ENCODE peak calls at places on chromosomes 16 and 17, in five cellular contexts. J is HCT116, M is K562, S is prostate gland, A is stomach. Z is an unnamed sample.

GRCh38 chr17:34892864-34893263 is 68.4 kb downstream of the CCT6B start:
- DNase-seq in S (no peak), J (peak; percentile 3), M (peak; percentile 57), A (no peak), Z (no peak)

GRCh38 chr17:62670202-62670821 is 42.8 kb downstream of the MRC2 start:
- DNase-seq in A (no peak), S (peak; percentile 82), J (no peak), M (no peak), Z (no peak)

GRCh38 chr17:8474826-8475225 is 39.1 kb downstream of the NDEL1 start:
- DNase-seq in A (no peak), J (no peak), M (no peak), S (no peak), Z (no peak)

GRCh38 chr17:44848961-44849489 is 1.3 kb downstream of the HIGD1B start:
- DNase-seq in M (no peak), A (no peak), S (no peak), J (no peak), Z (no peak)

GRCh38 chr17:74474043-74474792 is 7.8 kb downstream of the CD300A start:
- DNase-seq in J (no peak), A (no peak), M (no peak), S (no peak), Z (no peak)

GRCh38 chr17:58367462-58367861 is 15.5 kb upstream of the SUPT4H1 start:
- DNase-seq in S (no peak), J (no peak), M (peak; percentile 71), A (peak; percentile 60), Z (no peak)

GRCh38 chr17:1047177-1047885 is 50.4 kb downstream of the TIMM22 start:
- DNase-seq in M (no peak), J (no peak), A (no peak), S (no peak), Z (no peak)

GRCh38 chr16:85092851-85093250 is 19.4 kb downstream of the CIBAR2 start:
- DNase-seq in S (no peak), A (no peak), M (no peak), J (no peak), Z (no peak)

GRCh38 chr16:24075929-24076716 is 180.0 kb upstream of the CACNG3 start:
- DNase-seq in S (no peak), A (no peak), J (peak; percentile 10), M (peak; percentile 75), Z (no peak)

GRCh38 chr17:63929860-63930766 is 2.0 kb downstream of the CD79B start:
- DNase-seq in A (no peak), S (peak; percentile 33), M (no peak), J (no peak), Z (no peak)

GRCh38 chr16:6841392-6841791 is 491.3 kb upstream of the RBFOX1 start:
- DNase-seq in S (no peak), M (no peak), J (no peak), A (no peak), Z (peak; percentile 42)

GRCh38 chr17:65121916-65122821 is 15.0 kb upstream of the RGS9 start:
- DNase-seq in A (no peak), M (no peak), J (no peak), S (no peak), Z (no peak)

GRCh38 chr17:38632334-38632733 is 26.6 kb upstream of the SRCIN1 start:
- DNase-seq in S (no peak), M (no peak), A (no peak), J (no peak), Z (no peak)

GRCh38 chr17:55770220-55770870 is 19.5 kb downstream of the PCTP start:
- DNase-seq in S (no peak), M (peak; percentile 59), J (peak; percentile 43), A (no peak), Z (no peak)

GRCh38 chr16:30660424-30661251 is 2.4 kb downstream of the FBRS start:
- DNase-seq in M (no peak), A (no peak), J (no peak), S (no peak), Z (no peak)

GRCh38 chr17:67202503-67202902 is 42.5 kb downstream of the HELZ start:
- DNase-seq in J (no peak), A (no peak), M (no peak), S (no peak), Z (no peak)

GRCh38 chr17:80356231-80356856 is 58.6 kb upstream of the ENDOV start:
- DNase-seq in S (no peak), A (no peak), J (no peak), M (no peak), Z (no peak)
- TF ChIP-seq POLR2AphosphoS5 in S (no peak), A (no peak), J (no peak), M (no peak), Z (no peak)

GRCh38 chr17:76986318-76986717 is 118.1 kb downstream of the MGAT5B start:
- DNase-seq in A (no peak), J (no peak), S (no peak), M (no peak), Z (no peak)

GRCh38 chr17:76982408-76983074 is 114.3 kb downstream of the MGAT5B start:
- DNase-seq in S (no peak), M (no peak), A (no peak), J (no peak), Z (no peak)

GRCh38 chr17:76983075-76983411 is 114.8 kb downstream of the MGAT5B start:
- DNase-seq in M (no peak), J (no peak), S (no peak), A (no peak), Z (no peak)

GRCh38 chr17:76983431-76983830 is 115.2 kb downstream of the MGAT5B start:
- DNase-seq in A (no peak), M (no peak), S (no peak), J (no peak), Z (no peak)

GRCh38 chr17:76981545-76982295 is 113.5 kb downstream of the MGAT5B start:
- DNase-seq in J (no peak), M (no peak), S (no peak), A (no peak), Z (no peak)
- TF ChIP-seq POLR2AphosphoS5 in J (no peak), M (no peak), S (no peak), A (no peak), Z (no peak)

DNA sequence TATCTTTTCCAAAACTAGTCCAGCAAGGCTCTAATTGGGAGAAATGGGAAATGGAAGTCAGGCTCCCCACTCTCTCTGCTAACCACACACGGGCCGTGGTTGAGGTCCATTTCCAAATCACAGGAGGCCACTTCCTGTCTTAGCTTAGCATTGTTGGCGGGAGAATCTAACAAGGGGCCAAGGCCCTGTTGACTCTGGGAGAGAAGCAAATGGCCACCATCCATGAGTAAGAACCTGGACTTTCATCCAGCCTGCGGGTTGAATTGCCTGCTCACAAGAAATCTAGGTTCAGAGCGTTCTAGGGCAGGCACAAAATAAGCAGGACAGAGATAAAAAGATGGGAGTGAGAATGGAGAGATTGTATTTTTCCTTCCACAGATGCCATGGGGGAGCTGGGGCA is 5.7 kb downstream of the FAM20A start:
- DNase-seq in J (no peak), M (no peak), A (no peak), S (no peak), Z (peak; percentile 83)
- TF ChIP-seq POLR2AphosphoS5 in J (no peak), M (no peak), A (no peak), S (no peak), Z (no peak)

GRCh38 chr17:68794636-68795503 is 160.3 kb downstream of the ABCA8 start:
- DNase-seq in A (no peak), M (peak; percentile 7), J (no peak), S (no peak), Z (no peak)

GRCh38 chr17:68792873-68793272 is 162.3 kb downstream of the ABCA8 start:
- DNase-seq in A (no peak), J (no peak), S (no peak), M (no peak), Z (no peak)

GRCh38 chr17:68790481-68790880 is 164.7 kb downstream of the ABCA8 start:
- DNase-seq in A (no peak), S (no peak), M (no peak), J (no peak), Z (no peak)

GRCh38 chr17:68790931-68791330 is 164.3 kb downstream of the ABCA8 start:
- DNase-seq in A (no peak), J (no peak), M (no peak), S (no peak), Z (no peak)

GRCh38 chr17:68792042-68792685 is 163.0 kb downstream of the ABCA8 start:
- DNase-seq in S (no peak), M (no peak), A (no peak), J (no peak), Z (no peak)
- TF ChIP-seq POLR2AphosphoS5 in S (no peak), M (no peak), A (no peak), J (no peak), Z (peak; percentile 27)

GRCh38 chr16:525123-525519 is 2.4 kb upstream of the CAPN15 start:
- DNase-seq in S (no peak), A (no peak), J (no peak), M (no peak), Z (no peak)
- TF ChIP-seq POLR2AphosphoS5 in S (no peak), A (no peak), J (no peak), M (no peak), Z (no peak)

GRCh38 chr17:17807440-17807839 is 29.3 kb downstream of the SREBF1 start:
- DNase-seq in J (no peak), S (no peak), A (no peak), M (no peak), Z (no peak)

GRCh38 chr17:17808706-17809432 is 27.9 kb downstream of the SREBF1 start:
- DNase-seq in M (no peak), S (no peak), A (no peak), J (no peak), Z (no peak)

GRCh38 chr17:17810374-17811248 is 26.2 kb downstream of the SREBF1 start:
- DNase-seq in J (no peak), S (no peak), A (no peak), M (no peak), Z (no peak)

GRCh38 chr17:17811381-17812210 is 25.2 kb downstream of the SREBF1 start:
- DNase-seq in S (no peak), A (no peak), M (no peak), J (no peak), Z (no peak)

DNA sequence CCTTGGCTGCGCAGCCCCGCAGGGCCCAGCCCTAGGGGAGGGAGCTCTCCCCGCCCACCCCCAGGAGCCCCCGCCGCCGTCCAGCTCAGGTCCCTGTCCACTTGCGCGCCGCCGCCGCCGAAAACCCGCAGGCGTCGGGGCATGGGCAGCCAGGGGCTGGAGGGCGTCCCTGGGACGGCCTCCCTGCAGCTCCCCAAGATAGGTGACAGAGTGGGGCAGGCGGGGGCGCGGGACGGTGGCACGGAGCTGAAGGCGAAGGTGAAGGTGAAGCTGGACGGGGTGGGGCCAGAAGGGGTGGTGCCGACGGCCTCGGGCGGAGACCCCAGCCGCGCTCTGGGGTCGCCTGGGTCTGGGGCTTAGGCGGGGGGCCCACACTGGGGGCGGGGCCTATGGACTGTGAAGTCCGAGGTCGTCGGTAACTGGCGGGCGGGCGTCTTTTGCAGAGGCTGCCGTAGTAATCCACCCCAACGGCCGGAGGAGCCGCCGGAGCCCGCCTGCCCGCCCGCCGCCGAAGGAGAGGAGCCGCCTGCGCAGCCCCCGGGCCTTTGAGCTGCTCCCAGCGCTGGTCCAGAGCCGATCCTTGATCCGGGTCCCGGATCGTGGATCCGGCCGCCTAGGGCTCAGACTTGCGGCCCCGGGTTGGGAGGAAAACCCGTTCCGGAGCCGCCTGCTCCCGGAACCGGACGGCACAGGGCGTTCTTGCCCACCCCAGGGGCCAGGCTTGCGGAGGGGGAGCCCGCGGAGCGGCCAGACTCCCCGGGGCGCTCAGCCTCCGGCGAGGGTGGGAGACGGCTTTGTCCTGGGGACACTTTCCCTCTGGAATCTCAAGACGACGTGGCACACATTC is 27.0 kb downstream of the SREBF1 start:
- DNase-seq in A (no peak), J (no peak), M (no peak), S (peak; percentile 55), Z (no peak)
- TF ChIP-seq POLR2AphosphoS5 in A (no peak), J (no peak), M (no peak), S (peak; percentile 22), Z (no peak)